ENCODE peak calls at places on chromosomes 12 and 14, in five cellular contexts. One of them, this sample, is unnamed.

GRCh38 chr14:91112172-91112571 is 1.7 kb upstream of the DGLUCY start:
- DNase-seq in WERI-Rb-1: no peak
- DNase-seq in AG09309: no peak
- DNase-seq in NCI-H1105 treated with DMSO at 0.1 percent for 48 hours: no peak
- DNase-seq in NCI-H2081: no peak
- DNase-seq in this sample: peak; percentile 87

GRCh38 chr12:55930771-55931316 is at the start of gene DGKA:
- DNase-seq in NCI-H2081: peak; percentile 37
- DNase-seq in NCI-H1105 treated with DMSO at 0.1 percent for 48 hours: peak; percentile 40
- DNase-seq in AG09309: no peak
- DNase-seq in WERI-Rb-1: peak; percentile 46
- DNase-seq in this sample: peak; percentile 65

GRCh38 chr12:56955631-56956256 is 1.7 kb downstream of the RDH16 start:
- DNase-seq in WERI-Rb-1: no peak
- DNase-seq in AG09309: no peak
- DNase-seq in NCI-H1105 treated with DMSO at 0.1 percent for 48 hours: no peak
- DNase-seq in NCI-H2081: no peak
- DNase-seq in this sample: no peak

GRCh38 chr12:123363743-123364531 is 710 bp downstream of the SBNO1 start:
- DNase-seq in AG09309: no peak
- DNase-seq in NCI-H1105 treated with DMSO at 0.1 percent for 48 hours: peak; percentile 24
- DNase-seq in WERI-Rb-1: peak; percentile 18
- DNase-seq in NCI-H2081: no peak
- DNase-seq in this sample: peak; percentile 33

GRCh38 chr14:90629471-90629870 is 186.8 kb downstream of the TTC7B start:
- DNase-seq in NCI-H2081: no peak
- DNase-seq in NCI-H1105 treated with DMSO at 0.1 percent for 48 hours: no peak
- DNase-seq in WERI-Rb-1: no peak
- DNase-seq in AG09309: no peak
- DNase-seq in this sample: no peak

GRCh38 chr12:26668847-26669246 is 164.1 kb downstream of the ITPR2 start:
- DNase-seq in NCI-H2081: no peak
- DNase-seq in AG09309: no peak
- DNase-seq in WERI-Rb-1: no peak
- DNase-seq in NCI-H1105 treated with DMSO at 0.1 percent for 48 hours: no peak
- DNase-seq in this sample: no peak

GRCh38 chr12:2154050-2154449 is 101.3 kb downstream of the CACNA1C start:
- DNase-seq in NCI-H1105 treated with DMSO at 0.1 percent for 48 hours: no peak
- DNase-seq in WERI-Rb-1: no peak
- DNase-seq in AG09309: no peak
- DNase-seq in NCI-H2081: no peak
- DNase-seq in this sample: no peak

GRCh38 chr12:108226866-108227265 is 97.8 kb downstream of the WSCD2 start:
- DNase-seq in NCI-H1105 treated with DMSO at 0.1 percent for 48 hours: no peak
- DNase-seq in WERI-Rb-1: no peak
- DNase-seq in NCI-H2081: no peak
- DNase-seq in AG09309: no peak
- DNase-seq in this sample: no peak

GRCh38 chr14:102187044-102187443 is 47.3 kb downstream of the WDR20 start:
- DNase-seq in AG09309: peak; percentile 51
- DNase-seq in WERI-Rb-1: no peak
- DNase-seq in NCI-H1105 treated with DMSO at 0.1 percent for 48 hours: no peak
- DNase-seq in NCI-H2081: no peak
- DNase-seq in this sample: no peak

GRCh38 chr12:110247340-110248095 is 33.5 kb upstream of the ATP2A2 start:
- DNase-seq in AG09309: no peak
- DNase-seq in WERI-Rb-1: no peak
- DNase-seq in NCI-H1105 treated with DMSO at 0.1 percent for 48 hours: no peak
- DNase-seq in NCI-H2081: no peak
- DNase-seq in this sample: no peak

GRCh38 chr14:65100905-65101541 is 1.3 kb downstream of the MAX start:
- DNase-seq in AG09309: no peak
- DNase-seq in NCI-H1105 treated with DMSO at 0.1 percent for 48 hours: no peak
- DNase-seq in NCI-H2081: no peak
- DNase-seq in WERI-Rb-1: no peak
- DNase-seq in this sample: no peak

GRCh38 chr12:99810718-99811593 is 163.4 kb downstream of the GARIN6 start:
- DNase-seq in WERI-Rb-1: peak; percentile 54
- DNase-seq in NCI-H2081: peak; percentile 58
- DNase-seq in AG09309: no peak
- DNase-seq in NCI-H1105 treated with DMSO at 0.1 percent for 48 hours: peak; percentile 96
- DNase-seq in this sample: peak; percentile 80

GRCh38 chr12:89882757-89883156 is 174.1 kb upstream of the ATP2B1 start:
- DNase-seq in WERI-Rb-1: no peak
- DNase-seq in NCI-H1105 treated with DMSO at 0.1 percent for 48 hours: no peak
- DNase-seq in AG09309: no peak
- DNase-seq in NCI-H2081: no peak
- DNase-seq in this sample: no peak

GRCh38 chr14:104016873-104017650 is 68.4 kb upstream of the ASPG start:
- DNase-seq in AG09309: no peak
- DNase-seq in NCI-H2081: no peak
- DNase-seq in WERI-Rb-1: no peak
- DNase-seq in NCI-H1105 treated with DMSO at 0.1 percent for 48 hours: no peak
- DNase-seq in this sample: no peak

GRCh38 chr14:103688906-103689902 is 26.0 kb downstream of the XRCC3 start:
- DNase-seq in AG09309: no peak
- DNase-seq in WERI-Rb-1: no peak
- DNase-seq in NCI-H2081: no peak
- DNase-seq in NCI-H1105 treated with DMSO at 0.1 percent for 48 hours: no peak
- DNase-seq in this sample: no peak

GRCh38 chr14:51610766-51611165 is 40.9 kb upstream of the FRMD6 start:
- DNase-seq in WERI-Rb-1: no peak
- DNase-seq in AG09309: no peak
- DNase-seq in NCI-H2081: no peak
- DNase-seq in NCI-H1105 treated with DMSO at 0.1 percent for 48 hours: no peak
- DNase-seq in this sample: no peak

GRCh38 chr14:69749956-69750355 is 17.0 kb upstream of the SRSF5 start:
- DNase-seq in AG09309: no peak
- DNase-seq in NCI-H2081: no peak
- DNase-seq in NCI-H1105 treated with DMSO at 0.1 percent for 48 hours: no peak
- DNase-seq in WERI-Rb-1: no peak
- DNase-seq in this sample: no peak

This sample was measured in NCI-H146.